ENCODE peak calls at places on chromosomes 12 and 14, in six cellular contexts. Q, K, C, M, P and O are unnamed samples.
A peak's percentile ranks its signal among the peaks of the same experiment; 100 is the strongest.

GRCh38 chr14:86481105-86481504 is 951.2 kb downstream of the FLRT2 start:
- DNase-seq in Q (peak; percentile 8), K (no peak), C (no peak), M (no peak), P (no peak), O (no peak)

GRCh38 chr12:48985475-48985897 is 7.4 kb downstream of the WNT1 start:
- DNase-seq in Q (no peak), K (no peak), C (no peak), M (no peak), P (no peak), O (peak; percentile 45)

GRCh38 chr12:109885616-109886015 is 5.3 kb upstream of the GLTP start:
- DNase-seq in Q (no peak), K (no peak), C (no peak), M (no peak), P (no peak), O (no peak)

GRCh38 chr12:62123721-62124203 is 136.4 kb upstream of the USP15 start:
- DNase-seq in Q (peak; percentile 63), K (no peak), C (no peak), M (no peak), P (peak; percentile 38), O (no peak)

GRCh38 chr14:104787736-104788532 is 7.6 kb downstream of the AKT1 start:
- DNase-seq in Q (no peak), K (peak; percentile 82), C (no peak), M (no peak), P (no peak), O (peak; percentile 77)

GRCh38 chr14:100317897-100318808 is 5.0 kb upstream of the SLC25A47 start:
- DNase-seq in Q (peak; percentile 46), K (peak; percentile 84), C (peak; percentile 91), M (peak; percentile 52), P (no peak), O (peak; percentile 94)

GRCh38 chr12:79725987-79726386 is 35.2 kb upstream of the PAWR start:
- DNase-seq in Q (peak; percentile 75), K (no peak), C (no peak), M (no peak), P (peak; percentile 83), O (no peak)

GRCh38 chr14:20302042-20302761 is 3.5 kb downstream of the TTC5 start:
- DNase-seq in Q (no peak), K (no peak), C (no peak), M (no peak), P (no peak), O (no peak)

GRCh38 chr14:53022593-53022992 is 71.7 kb upstream of the FERMT2 start:
- DNase-seq in Q (no peak), K (no peak), C (no peak), M (no peak), P (no peak), O (no peak)

GRCh38 chr12:121773011-121773777 is 20.3 kb downstream of the RHOF start:
- DNase-seq in Q (peak; percentile 66), K (peak; percentile 87), C (peak; percentile 87), M (peak; percentile 73), P (peak; percentile 86), O (peak; percentile 65)

GRCh38 chr12:55974308-55974724 is 438 bp downstream of the RAB5B start:
- DNase-seq in Q (peak; percentile 45), K (peak; percentile 78), C (no peak), M (no peak), P (peak; percentile 62), O (no peak)

GRCh38 chr14:23437142-23438129 is 2.0 kb upstream of the MYH7 start:
- DNase-seq in Q (no peak), K (no peak), C (no peak), M (no peak), P (no peak), O (no peak)

GRCh38 chr12:49809369-49810158 is 18.6 kb downstream of the NCKAP5L start:
- DNase-seq in Q (peak; percentile 36), K (peak; percentile 66), C (no peak), M (no peak), P (no peak), O (peak; percentile 72)

GRCh38 chr12:41919526-41920305 is 225.0 kb downstream of the GXYLT1 start:
- DNase-seq in Q (no peak), K (no peak), C (no peak), M (no peak), P (no peak), O (no peak)

GRCh38 chr12:92295523-92295922 is 149.9 kb upstream of the BTG1 start:
- DNase-seq in Q (no peak), K (no peak), C (no peak), M (no peak), P (no peak), O (no peak)

GRCh38 chr12:130715996-130716917 is at the start of gene RIMBP2:
- DNase-seq in Q (peak; percentile 16), K (no peak), C (peak; percentile 45), M (no peak), P (peak; percentile 15), O (no peak)

GRCh38 chr14:76546426-76547221 is 170.7 kb downstream of the ESRRB start:
- DNase-seq in Q (no peak), K (no peak), C (no peak), M (no peak), P (peak; percentile 39), O (no peak)

GRCh38 chr14:100709252-100709955 is 17.3 kb upstream of the DLK1 start:
- DNase-seq in Q (peak; percentile 46), K (no peak), C (no peak), M (no peak), P (no peak), O (no peak)

GRCh38 chr14:61671086-61671485 is 24.2 kb upstream of the HIF1A start:
- DNase-seq in Q (no peak), K (no peak), C (no peak), M (peak; percentile 67), P (no peak), O (no peak)

GRCh38 chr12:56157201-56158028 is 744 bp upstream of the MYL6 start:
- DNase-seq in Q (peak; percentile 85), K (peak; percentile 80), C (peak; percentile 79), M (peak; percentile 66), P (peak; percentile 81), O (peak; percentile 90)

GRCh38 chr14:21233457-21234076 is 35.7 kb downstream of the HNRNPC start:
- DNase-seq in Q (peak; percentile 18), K (no peak), C (no peak), M (no peak), P (no peak), O (no peak)

GRCh38 chr12:45973526-45973925 is 16.8 kb downstream of the SCAF11 start:
- DNase-seq in Q (no peak), K (no peak), C (no peak), M (no peak), P (no peak), O (no peak)

DNA sequence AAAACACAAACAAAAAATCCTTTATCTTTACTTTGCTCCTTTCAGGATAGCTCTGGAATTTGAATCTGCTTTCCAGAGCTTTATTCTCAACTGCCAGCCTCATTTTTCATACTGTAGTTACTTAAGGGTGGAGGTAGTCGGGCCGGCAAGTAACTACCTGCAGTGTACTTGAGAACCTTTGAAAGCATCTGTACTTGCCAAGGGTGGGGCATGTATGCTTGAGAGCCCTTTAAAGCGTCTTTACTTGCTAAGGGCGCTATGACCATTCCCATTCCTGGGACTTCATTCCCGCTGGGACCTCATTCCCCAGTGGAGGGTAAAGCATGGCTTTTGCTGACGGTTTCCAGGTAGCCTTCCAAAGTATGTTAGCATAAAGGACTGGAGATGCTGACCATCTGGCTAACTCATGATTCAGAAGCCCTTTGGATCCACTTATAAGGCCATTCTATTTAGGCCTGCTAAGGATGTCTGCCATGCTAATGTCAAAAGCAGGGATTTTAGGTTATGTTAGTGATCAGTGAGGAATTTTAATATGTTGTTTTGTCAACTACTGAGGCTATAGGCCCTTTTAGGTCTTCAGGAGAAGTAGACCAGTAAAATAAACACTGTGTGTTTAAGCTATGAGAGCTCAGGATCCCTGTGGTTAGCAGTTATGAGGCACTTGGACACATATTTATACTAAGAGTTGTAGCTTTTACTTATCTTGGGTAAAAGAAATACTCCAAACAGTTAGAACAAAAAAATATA is 74.9 kb downstream of the CRADD start:
- DNase-seq in Q (peak; percentile 95), K (no peak), C (no peak), M (no peak), P (no peak), O (no peak)
- H3K27ac ChIP-seq in Q (peak overlapping the region; percentile 49), K (peak overlapping the region; percentile 59), C (no peak overlapping the region), M (no peak overlapping the region), P (no peak overlapping the region), O (no peak overlapping the region)

GRCh38 chr12:124683725-124684124 is 116.3 kb upstream of the NCOR2 start:
- DNase-seq in Q (no peak), K (no peak), C (no peak), M (no peak), P (no peak), O (no peak)

GRCh38 chr12:124684496-124684895 is 117.1 kb upstream of the NCOR2 start:
- DNase-seq in Q (no peak), K (no peak), C (no peak), M (no peak), P (no peak), O (no peak)

GRCh38 chr12:124681779-124682391 is 114.5 kb upstream of the NCOR2 start:
- DNase-seq in Q (peak; percentile 95), K (no peak), C (no peak), M (no peak), P (no peak), O (peak; percentile 79)

GRCh38 chr12:124682425-124683329 is 115.3 kb upstream of the NCOR2 start:
- DNase-seq in Q (no peak), K (no peak), C (no peak), M (no peak), P (no peak), O (no peak)

DNA sequence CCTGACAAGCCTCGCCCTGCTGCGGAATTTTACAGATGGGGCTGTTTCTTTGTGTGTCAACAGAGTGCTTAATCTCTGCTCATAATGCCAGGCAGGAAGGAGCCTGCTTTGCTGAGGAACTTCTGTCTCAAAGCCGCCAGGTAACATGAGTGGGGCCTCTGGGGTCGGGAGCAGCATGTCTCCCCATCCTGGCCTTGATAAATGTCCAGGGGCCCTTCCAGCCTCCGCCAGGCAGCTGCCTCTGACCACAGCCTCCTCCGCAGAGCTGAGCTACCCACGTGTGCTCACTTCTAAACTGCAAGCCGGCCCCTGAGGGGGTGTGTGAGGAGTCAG is 115.9 kb upstream of the NCOR2 start:
- DNase-seq in Q (no peak), K (peak; percentile 69), C (no peak), M (no peak), P (peak; percentile 84), O (no peak)
- H3K27ac ChIP-seq in Q (no peak overlapping the region), K (peak overlapping the region; percentile 68), C (peak overlapping the region; percentile 81), M (no peak overlapping the region), P (peak overlapping the region; percentile 96), O (no peak overlapping the region)

GRCh38 chr12:29033519-29033918 is 115.6 kb upstream of the FAR2 start:
- DNase-seq in Q (no peak), K (no peak), C (no peak), M (no peak), P (no peak), O (no peak)

GRCh38 chr12:29041621-29042020 is 107.5 kb upstream of the FAR2 start:
- DNase-seq in Q (peak; percentile 84), K (no peak), C (no peak), M (no peak), P (peak; percentile 13), O (no peak)

GRCh38 chr12:29043069-29043468 is 106.0 kb upstream of the FAR2 start:
- DNase-seq in Q (peak; percentile 52), K (no peak), C (no peak), M (no peak), P (no peak), O (no peak)

GRCh38 chr12:29035112-29035511 is 114.0 kb upstream of the FAR2 start:
- DNase-seq in Q (no peak), K (no peak), C (no peak), M (no peak), P (no peak), O (no peak)

GRCh38 chr12:29039013-29039412 is 110.1 kb upstream of the FAR2 start:
- DNase-seq in Q (peak; percentile 96), K (no peak), C (no peak), M (no peak), P (no peak), O (no peak)
- H3K27ac ChIP-seq in Q (no peak overlapping the region), K (no peak overlapping the region), C (no peak overlapping the region), M (no peak overlapping the region), P (no peak overlapping the region), O (no peak overlapping the region)

GRCh38 chr14:90544971-90545370 is 148.1 kb downstream of the CALM1 start:
- DNase-seq in Q (no peak), K (peak; percentile 15), C (peak; percentile 33), M (no peak), P (no peak), O (peak; percentile 41)
- H3K27ac ChIP-seq in Q (no peak overlapping the region), K (no peak overlapping the region), C (peak overlapping the region; percentile 80), M (no peak overlapping the region), P (no peak overlapping the region), O (peak overlapping the region; percentile 46)